ENCODE peak calls at places on chromosomes 3 and 15, in ten cellular contexts. C, H, U, X, Q, D, O, N, L and E are unnamed samples.

GRCh38 chr3:45088543-45088942 is 57.6 kb downstream of the CDCP1 start:
- DNase-seq in H (no peak), D (no peak), C (no peak), N (peak), L (no peak), O (no peak), X (no peak), U (peak), Q (peak), E (no peak)

GRCh38 chr3:136074546-136074945 is 109.0 kb downstream of the PPP2R3A start:
- DNase-seq in D (no peak), O (no peak), Q (no peak), N (no peak), C (peak), L (no peak), X (no peak), H (no peak), U (no peak), E (no peak)

GRCh38 chr3:136750209-136750921 is 1.8 kb downstream of the STAG1 start:
- DNase-seq in L (no peak), U (no peak), H (no peak), X (no peak), N (no peak), D (no peak), Q (no peak), O (no peak), C (no peak), E (peak)

GRCh38 chr3:71006810-71007785 is 576.4 kb downstream of the FOXP1 start:
- DNase-seq in L (no peak), H (no peak), Q (no peak), U (no peak), O (no peak), D (no peak), N (peak), X (no peak), C (no peak), E (peak)

GRCh38 chr3:183597959-183598358 is 37.5 kb upstream of the KLHL24 start:
- DNase-seq in L (no peak), O (no peak), H (no peak), C (no peak), Q (no peak), X (no peak), D (no peak), U (no peak), N (no peak), E (no peak)

GRCh38 chr3:13111874-13112520 is 38.8 kb upstream of the IQSEC1 start:
- DNase-seq in U (peak), D (peak), L (no peak), X (no peak), N (no peak), Q (no peak), O (no peak), C (no peak), H (no peak), E (peak)

GRCh38 chr15:97909291-97909891 is 51.1 kb upstream of the ARRDC4 start:
- DNase-seq in Q (peak), L (peak), U (peak), X (peak), O (peak), H (peak), C (peak), D (peak), N (peak), E (peak)

GRCh38 chr3:64684715-64685261 is 3.0 kb downstream of the ADAMTS9 start:
- DNase-seq in D (peak), L (no peak), Q (peak), H (no peak), C (no peak), O (peak), U (peak), X (no peak), N (peak), E (peak)

GRCh38 chr3:49199244-49199899 is 28.0 kb downstream of the KLHDC8B start:
- DNase-seq in U (peak), C (no peak), D (peak), X (no peak), O (no peak), L (peak), Q (peak), H (no peak), N (peak), E (no peak)

GRCh38 chr3:100600181-100601042 is 9.0 kb upstream of the ADGRG7 start:
- DNase-seq in D (no peak), O (no peak), Q (no peak), U (no peak), L (no peak), N (peak), C (no peak), H (no peak), X (no peak), E (peak)

GRCh38 chr3:100605358-100605757 is 4.0 kb upstream of the ADGRG7 start:
- DNase-seq in O (no peak), D (no peak), H (no peak), Q (no peak), X (no peak), N (no peak), L (no peak), C (no peak), U (no peak), E (no peak)

GRCh38 chr3:100602506-100603444 is 6.6 kb upstream of the ADGRG7 start:
- DNase-seq in U (no peak), H (no peak), O (no peak), N (peak), D (no peak), X (no peak), C (no peak), L (no peak), Q (no peak), E (no peak)

GRCh38 chr3:100606894-100607512 is 2.4 kb upstream of the ADGRG7 start:
- DNase-seq in U (no peak), D (no peak), C (no peak), L (no peak), N (no peak), H (no peak), O (no peak), X (no peak), Q (no peak), E (no peak)

GRCh38 chr3:100603449-100603848 is 6.0 kb upstream of the ADGRG7 start:
- DNase-seq in U (no peak), Q (no peak), C (peak), H (no peak), D (no peak), O (peak), N (peak), L (no peak), X (no peak), E (peak)
- TF ChIP-seq CTCF in U (no peak), Q (no peak), C (peak), H (no peak), D (no peak), O (no peak), N (peak), L (peak), X (peak), E (peak)

GRCh38 chr3:139506792-139507191 is 30.5 kb upstream of the RBP2 start:
- DNase-seq in L (no peak), X (no peak), H (no peak), C (no peak), N (peak), O (no peak), Q (no peak), U (no peak), D (no peak), E (peak)
- TF ChIP-seq CTCF in L (no peak), X (peak), H (no peak), C (no peak), N (peak), O (no peak), Q (no peak), U (no peak), D (no peak), E (peak)

GRCh38 chr3:163622384-163622783 is 1455.9 kb downstream of the SI start:
- DNase-seq in O (peak), X (no peak), H (no peak), N (no peak), C (no peak), L (no peak), Q (no peak), D (no peak), U (no peak), E (no peak)
- TF ChIP-seq CTCF in O (no peak), X (peak), H (no peak), N (no peak), C (no peak), L (no peak), Q (no peak), D (no peak), U (no peak), E (no peak)

GRCh38 chr3:24364359-24364758 is 130.3 kb downstream of the THRB start:
- DNase-seq in N (no peak), H (no peak), X (no peak), C (no peak), U (no peak), D (no peak), L (no peak), O (no peak), Q (no peak), E (no peak)

GRCh38 chr3:24363242-24363641 is 131.4 kb downstream of the THRB start:
- DNase-seq in L (no peak), X (no peak), Q (peak), O (no peak), H (no peak), U (no peak), N (peak), C (no peak), D (no peak), E (no peak)

GRCh38 chr3:24367681-24368264 is 126.9 kb downstream of the THRB start:
- DNase-seq in H (no peak), O (no peak), X (no peak), D (no peak), N (no peak), L (no peak), Q (no peak), C (no peak), U (no peak), E (no peak)

GRCh38 chr3:24367216-24367615 is 127.4 kb downstream of the THRB start:
- DNase-seq in U (no peak), Q (no peak), O (no peak), X (no peak), C (no peak), L (no peak), D (no peak), N (no peak), H (no peak), E (no peak)

DNA sequence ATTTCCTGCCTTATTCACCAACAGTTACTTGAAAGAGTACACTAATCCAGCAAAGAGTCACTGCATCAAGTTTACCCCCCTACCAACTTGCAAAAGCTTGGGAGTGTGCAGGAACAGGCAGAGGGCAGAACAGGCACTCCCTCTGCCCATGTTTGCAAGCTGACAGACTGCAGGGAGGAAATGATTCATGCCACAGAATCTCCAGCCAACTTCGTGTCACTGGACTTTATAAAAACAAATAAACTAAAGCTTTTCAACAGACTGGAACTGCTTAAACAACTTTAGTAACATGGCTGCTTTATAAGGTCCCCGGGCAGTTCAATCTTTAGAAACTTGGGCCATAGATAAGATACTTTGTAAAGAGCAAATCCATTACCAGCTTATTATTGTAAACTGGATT is 129.5 kb downstream of the THRB start:
- DNase-seq in N (peak), O (no peak), L (no peak), Q (peak), D (peak), X (peak), C (peak), U (peak), H (no peak), E (peak)
- TF ChIP-seq CTCF in N (peak), O (no peak), L (no peak), Q (peak), D (no peak), X (peak), C (no peak), U (no peak), H (no peak), E (no peak)

GRCh38 chr15:94965593-94965992 is 734.2 kb downstream of the MCTP2 start:
- DNase-seq in Q (no peak), U (no peak), X (no peak), N (peak), C (no peak), O (no peak), D (no peak), H (no peak), L (no peak), E (no peak)

GRCh38 chr15:94972314-94972713 is 741.0 kb downstream of the MCTP2 start:
- DNase-seq in Q (no peak), O (no peak), U (no peak), C (no peak), H (no peak), X (no peak), N (peak), L (no peak), D (no peak), E (no peak)

GRCh38 chr15:94968133-94968532 is 736.8 kb downstream of the MCTP2 start:
- DNase-seq in O (no peak), L (no peak), C (no peak), Q (no peak), U (no peak), X (no peak), N (no peak), D (no peak), H (no peak), E (no peak)

GRCh38 chr15:94970831-94971230 is 739.5 kb downstream of the MCTP2 start:
- DNase-seq in C (no peak), N (no peak), Q (no peak), D (no peak), X (no peak), L (no peak), U (no peak), O (no peak), H (no peak), E (no peak)

GRCh38 chr15:94970096-94970495 is 738.7 kb downstream of the MCTP2 start:
- DNase-seq in H (no peak), O (no peak), Q (no peak), U (no peak), C (no peak), D (no peak), N (no peak), L (no peak), X (no peak), E (no peak)
- TF ChIP-seq CTCF in H (no peak), O (no peak), Q (no peak), U (no peak), C (no peak), D (no peak), N (no peak), L (no peak), X (no peak), E (no peak)

GRCh38 chr15:25438601-25439455 is at the start of gene UBE3A:
- DNase-seq in C (peak), D (peak), Q (peak), X (peak), L (peak), H (peak), O (peak), U (peak), N (peak), E (peak)
- TF ChIP-seq CTCF in C (peak), D (no peak), Q (peak), X (peak), L (peak), H (no peak), O (no peak), U (peak), N (no peak), E (no peak)

GRCh38 chr3:107962946-107963345 is 127.9 kb downstream of the CD47 start:
- DNase-seq in C (no peak), O (no peak), L (no peak), Q (no peak), U (no peak), N (peak), D (no peak), X (no peak), H (no peak), E (peak)
- TF ChIP-seq CTCF in C (no peak), O (no peak), L (no peak), Q (no peak), U (no peak), N (no peak), D (no peak), X (no peak), H (no peak), E (no peak)

DNA sequence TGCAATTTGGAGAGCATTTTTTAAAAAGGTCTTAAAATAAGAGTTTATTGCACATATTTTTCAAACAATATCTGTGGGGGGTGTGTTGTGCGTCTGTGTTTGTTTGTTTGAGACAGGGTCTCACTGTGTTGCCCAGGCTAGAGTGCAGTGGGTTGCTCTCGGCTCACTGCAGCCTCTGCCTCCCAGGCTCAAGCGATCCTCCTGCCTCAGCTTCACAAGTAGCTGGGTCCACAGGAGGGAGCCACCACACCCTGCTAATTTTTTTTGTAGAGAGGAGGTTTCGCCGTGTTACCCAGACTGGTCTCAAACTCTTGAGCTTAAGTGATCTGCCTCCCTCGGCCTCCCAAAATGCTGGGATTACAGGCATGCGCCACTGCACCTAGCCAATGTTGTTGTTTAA is 2.7 kb downstream of the MLF1 start:
- DNase-seq in C (no peak), O (no peak), H (no peak), Q (no peak), U (no peak), N (no peak), X (no peak), D (no peak), L (no peak), E (no peak)
- TF ChIP-seq CTCF in C (peak), O (no peak), H (no peak), Q (no peak), U (no peak), N (no peak), X (peak), D (no peak), L (no peak), E (no peak)

DNA sequence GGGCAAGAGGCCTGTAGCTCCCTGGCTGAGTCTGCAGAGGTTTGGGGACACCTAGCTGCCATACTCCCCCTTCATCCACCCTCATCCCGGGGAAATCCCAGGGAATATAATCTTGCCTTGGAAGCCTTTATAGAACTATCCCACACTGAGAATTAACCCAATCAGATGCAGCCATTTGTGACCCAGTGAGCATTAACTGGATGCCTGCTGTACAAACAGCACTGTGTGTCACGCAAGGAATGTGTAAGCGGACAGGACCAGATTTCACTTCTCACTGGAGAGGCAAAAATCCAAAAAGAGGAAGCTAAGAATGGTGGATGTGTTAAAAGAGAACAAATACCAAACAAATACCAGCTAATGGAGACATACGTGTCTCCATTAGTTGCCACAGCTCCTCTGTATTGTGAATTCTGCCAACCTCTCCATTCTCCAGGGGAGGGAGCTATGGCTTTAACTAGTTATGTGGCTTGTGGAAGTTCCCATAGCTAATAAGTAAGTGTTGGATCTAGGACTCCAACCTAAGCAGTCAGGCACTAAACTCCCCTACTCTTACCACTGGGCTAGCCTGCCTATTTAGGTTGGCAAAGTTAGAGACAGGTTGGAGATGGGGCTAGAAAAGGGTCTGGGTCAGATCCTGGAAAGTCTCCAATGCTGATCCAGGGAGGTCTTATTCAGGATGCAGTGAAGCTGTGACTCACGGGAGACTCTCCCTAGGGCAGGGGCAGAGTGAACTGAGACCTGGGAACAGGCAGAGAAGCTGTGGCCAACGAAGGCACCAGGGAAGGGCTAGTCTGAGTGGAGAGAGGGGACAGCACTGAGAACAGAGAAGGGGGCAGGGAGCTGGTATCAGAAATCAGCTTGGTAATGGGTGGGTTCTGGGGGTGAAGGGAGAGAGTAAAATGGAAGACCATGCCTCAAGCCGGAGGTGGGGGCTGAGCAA is 2.5 kb downstream of the LTF start:
- DNase-seq in U (no peak), D (no peak), X (no peak), C (peak), O (no peak), H (no peak), N (peak), Q (no peak), L (no peak), E (no peak)
- TF ChIP-seq CTCF in U (no peak), D (no peak), X (no peak), C (peak), O (no peak), H (no peak), N (peak), Q (no peak), L (peak), E (no peak)